ENCODE peak calls at places on chromosomes 6 and 20, in ten cellular contexts. A is CD4-positive, alpha-beta T cell; N is brain microvascular endothelial cell; E is BE2C; H is MCF 10A; S is Peyer's patch; Q is AG10803; D is tibial nerve; X is nephron progenitor cell; G is GM10248. V is an unnamed sample.

GRCh38 chr6:15369838-15370237 is 124.0 kb downstream of the JARID2 start:
- DNase-seq in A (no peak), N (no peak), E (no peak), H (no peak), S (no peak), Q (peak; percentile 56), D (no peak), X (no peak), G (no peak), V (no peak)

GRCh38 chr6:163771180-163771579 is 356.7 kb downstream of the QKI start:
- DNase-seq in A (no peak), N (no peak), E (no peak), H (peak; percentile 12), S (no peak), Q (no peak), D (no peak), X (no peak), G (no peak), V (no peak)

GRCh38 chr6:76435174-76435573 is 362.7 kb upstream of the IMPG1 start:
- DNase-seq in A (no peak), N (peak; percentile 0), E (no peak), H (no peak), S (no peak), Q (no peak), D (no peak), X (no peak), G (no peak), V (no peak)

GRCh38 chr6:73652637-73653570 is 888 bp downstream of the SLC17A5 start:
- DNase-seq in A (peak; percentile 60), N (peak; percentile 47), E (peak; percentile 70), H (peak; percentile 68), S (peak; percentile 87), Q (peak; percentile 43), D (no peak), X (peak; percentile 43), G (peak; percentile 73), V (peak; percentile 78)

GRCh38 chr20:12156252-12156651 is 238.6 kb downstream of the BTBD3 start:
- DNase-seq in A (no peak), N (no peak), E (no peak), H (no peak), S (no peak), Q (no peak), D (no peak), X (no peak), G (no peak), V (no peak)

GRCh38 chr6:1055015-1055921 is 256.6 kb upstream of the FOXQ1 start:
- DNase-seq in A (no peak), N (no peak), E (no peak), H (no peak), S (no peak), Q (no peak), D (no peak), X (no peak), G (no peak), V (no peak)

GRCh38 chr6:105424177-105424783 is 21.4 kb upstream of the PREP start:
- DNase-seq in A (peak; percentile 55), N (peak; percentile 60), E (peak; percentile 52), H (peak; percentile 68), S (peak; percentile 85), Q (peak; percentile 57), D (peak; percentile 28), X (peak; percentile 68), G (peak; percentile 58), V (peak; percentile 56)

GRCh38 chr20:59785118-59785959 is 148.1 kb downstream of the SYCP2 start:
- DNase-seq in A (no peak), N (no peak), E (no peak), H (no peak), S (no peak), Q (no peak), D (no peak), X (no peak), G (no peak), V (peak; percentile 11)

GRCh38 chr20:45288376-45288775 is 18.3 kb upstream of the RBPJL start:
- DNase-seq in A (no peak), N (no peak), E (no peak), H (no peak), S (no peak), Q (no peak), D (no peak), X (no peak), G (no peak), V (no peak)

GRCh38 chr20:45288860-45289259 is 17.8 kb upstream of the RBPJL start:
- DNase-seq in A (no peak), N (no peak), E (no peak), H (no peak), S (no peak), Q (no peak), D (no peak), X (no peak), G (no peak), V (no peak)

GRCh38 chr20:45291526-45291925 is 15.1 kb upstream of the RBPJL start:
- DNase-seq in A (no peak), N (no peak), E (no peak), H (no peak), S (no peak), Q (no peak), D (no peak), X (no peak), G (no peak), V (no peak)

GRCh38 chr20:45290677-45291355 is 15.8 kb upstream of the RBPJL start:
- DNase-seq in A (peak; percentile 61), N (peak; percentile 75), E (peak; percentile 79), H (peak; percentile 89), S (peak; percentile 88), Q (peak; percentile 68), D (peak; percentile 86), X (peak; percentile 84), G (peak; percentile 71), V (peak; percentile 79)

DNA sequence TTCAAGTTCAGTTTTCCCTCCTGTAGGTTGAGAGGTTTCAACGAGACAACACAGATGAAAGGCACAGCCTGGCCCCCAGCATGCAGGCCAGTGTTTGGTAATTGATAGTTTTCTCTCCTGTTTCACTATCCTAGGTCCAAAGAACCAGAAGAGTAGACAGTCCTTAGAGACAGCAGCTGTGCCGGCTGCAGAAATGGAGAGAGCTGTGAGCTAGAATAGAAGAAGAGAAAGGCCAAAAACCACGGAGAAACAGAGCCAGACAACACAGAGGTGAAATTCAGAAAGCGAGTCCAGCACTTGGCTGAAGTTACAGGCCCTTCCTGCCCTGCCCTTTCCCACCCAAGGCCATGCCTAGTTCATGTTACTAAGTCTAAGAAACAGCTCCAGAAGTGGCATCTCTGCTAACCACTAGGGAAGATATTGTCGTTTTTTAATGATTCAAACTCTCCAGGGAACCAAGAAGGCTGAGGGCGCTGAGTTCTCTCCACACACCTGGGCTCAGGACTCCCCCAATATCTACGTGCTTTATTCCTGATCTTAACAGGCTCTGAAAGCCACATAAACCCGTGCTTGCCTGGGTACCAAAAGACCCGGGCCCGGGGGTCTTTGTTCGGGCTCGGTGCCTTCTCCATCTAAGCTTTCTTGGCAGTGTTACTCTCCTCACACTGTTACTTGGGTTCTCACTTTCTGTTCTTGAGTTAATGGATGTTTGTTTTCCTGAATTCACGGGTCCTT is 16.5 kb upstream of the RBPJL start:
- DNase-seq in A (no peak), N (no peak), E (no peak), H (no peak), S (no peak), Q (no peak), D (no peak), X (no peak), G (no peak), V (no peak)
- TF ChIP-seq CTCF in A (no peak), N (no peak), E (no peak), H (no peak), S (no peak), Q (no peak), D (no peak), X (no peak), G (no peak), V (no peak)

DNA sequence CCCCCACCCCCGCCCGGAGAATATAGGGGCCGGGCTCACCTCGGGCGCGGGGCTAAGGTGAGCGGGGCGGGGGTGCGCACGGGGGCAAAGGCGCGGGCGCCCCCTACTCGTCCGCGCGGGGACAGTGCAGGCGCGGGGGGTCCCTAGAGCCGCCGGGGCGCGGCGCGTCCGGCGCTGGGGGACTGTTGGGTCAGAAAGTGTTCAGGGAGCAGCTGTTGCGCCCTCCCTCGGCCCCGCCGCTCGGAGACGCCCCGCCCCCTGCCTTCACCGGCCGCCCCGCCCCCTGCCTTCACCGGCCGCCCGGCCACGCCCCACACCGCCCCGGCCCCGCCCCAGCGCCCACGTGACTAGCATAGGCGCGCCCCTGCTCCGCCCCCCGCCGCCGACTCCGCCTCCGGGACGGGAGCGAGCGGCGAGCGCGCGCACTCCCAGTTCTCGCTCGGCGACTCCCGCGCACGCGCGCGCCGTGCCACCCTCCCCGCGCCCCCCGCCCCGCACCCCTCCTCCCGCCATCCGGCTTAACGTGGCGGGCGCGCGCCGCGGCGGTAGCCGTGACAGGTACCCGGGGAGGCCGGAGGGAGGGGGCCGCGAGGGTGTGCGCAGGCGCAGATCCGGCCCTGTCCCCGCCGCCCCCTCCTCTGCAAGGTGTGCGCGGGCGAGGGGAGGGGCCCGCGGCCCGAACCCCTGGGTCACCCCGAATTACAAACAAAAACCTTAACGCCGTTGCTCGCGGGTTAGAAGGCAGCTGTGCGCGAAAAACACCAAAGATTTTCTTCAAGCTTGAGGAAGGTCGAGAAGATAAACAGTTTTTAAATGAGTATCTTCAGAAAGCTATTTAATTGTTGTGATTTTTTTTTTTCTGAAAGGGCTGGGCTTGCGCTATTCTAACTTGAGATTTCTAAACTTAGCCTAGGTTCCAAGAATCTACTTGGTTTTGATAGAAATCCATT is 704 bp upstream of the ZNF217 start:
- DNase-seq in A (peak; percentile 98), N (peak; percentile 87), E (peak; percentile 99), H (peak; percentile 90), S (peak; percentile 99), Q (peak; percentile 91), D (peak; percentile 95), X (peak; percentile 100), G (peak; percentile 84), V (peak; percentile 88)
- TF ChIP-seq CTCF in A (no peak), N (no peak), E (no peak), H (peak; percentile 23), S (peak; percentile 36), Q (no peak), D (peak; percentile 27), X (no peak), G (peak; percentile 67), V (peak; percentile 54)

DNA sequence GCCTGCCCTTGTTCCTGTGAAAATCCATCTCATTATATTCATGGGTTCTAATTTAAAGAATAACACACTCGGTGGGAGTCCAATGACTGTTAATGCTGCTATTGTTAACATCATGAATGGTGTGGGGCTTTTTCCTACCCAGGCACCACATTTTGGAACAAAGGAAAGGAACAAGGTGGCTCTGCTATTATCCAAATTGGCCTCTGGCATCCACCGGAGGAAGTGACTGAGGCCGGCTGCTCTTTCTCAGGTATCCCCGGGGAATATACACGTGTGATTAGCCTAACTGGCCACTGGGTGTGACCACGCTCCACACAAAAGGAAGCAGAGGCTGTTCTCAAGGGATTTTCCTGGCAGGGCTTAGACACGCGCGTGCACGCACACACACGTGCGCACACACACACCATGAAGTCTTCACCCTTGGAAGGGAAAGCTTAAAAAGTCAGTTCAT is 601.2 kb upstream of the ARID1B start:
- DNase-seq in A (no peak), N (no peak), E (peak; percentile 51), H (peak; percentile 21), S (no peak), Q (no peak), D (no peak), X (peak; percentile 9), G (no peak), V (no peak)
- TF ChIP-seq CTCF in A (no peak), N (peak; percentile 49), E (peak; percentile 55), H (peak; percentile 13), S (no peak), Q (no peak), D (no peak), X (no peak), G (no peak), V (no peak)

GRCh38 chr6:27250955-27251671 is 3.6 kb downstream of the PRSS16 start:
- DNase-seq in A (peak; percentile 42), N (peak; percentile 52), E (peak; percentile 83), H (peak; percentile 94), S (peak; percentile 96), Q (no peak), D (no peak), X (peak; percentile 93), G (peak; percentile 92), V (peak; percentile 93)

GRCh38 chr6:27250277-27250954 is 2.9 kb downstream of the PRSS16 start:
- DNase-seq in A (no peak), N (no peak), E (no peak), H (no peak), S (no peak), Q (no peak), D (no peak), X (no peak), G (no peak), V (no peak)

GRCh38 chr6:27248783-27249182 is 1.3 kb downstream of the PRSS16 start:
- DNase-seq in A (no peak), N (no peak), E (no peak), H (no peak), S (no peak), Q (no peak), D (no peak), X (no peak), G (no peak), V (no peak)

GRCh38 chr6:27254566-27254965 is 7.1 kb downstream of the PRSS16 start:
- DNase-seq in A (no peak), N (no peak), E (no peak), H (no peak), S (no peak), Q (no peak), D (no peak), X (no peak), G (no peak), V (no peak)

GRCh38 chr6:27251672-27252251 is 4.3 kb downstream of the PRSS16 start:
- DNase-seq in A (peak; percentile 50), N (peak; percentile 77), E (peak; percentile 85), H (peak; percentile 90), S (peak; percentile 94), Q (peak; percentile 25), D (no peak), X (peak; percentile 87), G (peak; percentile 92), V (peak; percentile 95)
- TF ChIP-seq CTCF in A (peak; percentile 44), N (peak; percentile 56), E (peak; percentile 47), H (peak; percentile 57), S (no peak), Q (peak; percentile 30), D (no peak), X (peak; percentile 40), G (peak; percentile 65), V (peak; percentile 61)

V was measured in GM13976.